ENCODE peak calls at places on chromosomes 4 and X, in nine cellular contexts. H is transverse colon, M is fibroblast of mammary gland, Q is heart right ventricle, T is fibroblast of pulmonary artery, L is AG04449, U is A549, O is GM12878, I is bronchial epithelial cell. P is an unnamed sample.

GRCh38 chr4:121070696-121071639 is 1.4 kb downstream of the NDNF start:
- DNase-seq in H (peak), M (peak), Q (peak), T (peak), L (no peak), U (peak), O (no peak), I (no peak), P (peak)

GRCh38 chrX:46628406-46629371 is 55.1 kb downstream of the CHST7 start:
- DNase-seq in H (peak), M (peak), Q (peak), T (peak), L (no peak), U (no peak), O (peak), I (no peak), P (peak)

GRCh38 chr4:108991929-108992328 is 229.1 kb upstream of the ETNPPL start:
- DNase-seq in H (no peak), M (peak), Q (no peak), T (peak), L (peak), U (no peak), O (no peak), I (peak), P (no peak)

GRCh38 chrX:107700317-107700774 is 72.0 kb downstream of the PRPS1 start:
- DNase-seq in H (no peak), M (peak), Q (no peak), T (peak), L (no peak), U (no peak), O (no peak), I (peak), P (no peak)

GRCh38 chr4:7815562-7815961 is 124.1 kb downstream of the AFAP1 start:
- DNase-seq in H (no peak), M (peak), Q (no peak), T (peak), L (no peak), U (no peak), O (no peak), I (peak), P (no peak)

GRCh38 chrX:133544778-133545177 is 129.5 kb upstream of the GPC4 start:
- DNase-seq in H (no peak), M (peak), Q (no peak), T (no peak), L (no peak), U (no peak), O (no peak), I (peak), P (no peak)

GRCh38 chr4:1208970-1209704 is 36.8 kb upstream of the SPON2 start:
- DNase-seq in H (peak), M (peak), Q (no peak), T (peak), L (no peak), U (no peak), O (no peak), I (no peak), P (no peak)

GRCh38 chr4:184655889-184656869 is 6.6 kb downstream of the PRIMPOL start:
- DNase-seq in H (no peak), M (peak), Q (peak), T (no peak), L (no peak), U (no peak), O (no peak), I (no peak), P (no peak)

GRCh38 chr4:155079866-155080265 is 128.6 kb upstream of the NPY2R start:
- DNase-seq in H (no peak), M (peak), Q (no peak), T (peak), L (no peak), U (no peak), O (no peak), I (peak), P (no peak)

GRCh38 chr4:111806331-111806730 is 338.9 kb upstream of the FAM241A start:
- DNase-seq in H (no peak), M (no peak), Q (no peak), T (no peak), L (no peak), U (peak), O (no peak), I (no peak), P (no peak)

DNA sequence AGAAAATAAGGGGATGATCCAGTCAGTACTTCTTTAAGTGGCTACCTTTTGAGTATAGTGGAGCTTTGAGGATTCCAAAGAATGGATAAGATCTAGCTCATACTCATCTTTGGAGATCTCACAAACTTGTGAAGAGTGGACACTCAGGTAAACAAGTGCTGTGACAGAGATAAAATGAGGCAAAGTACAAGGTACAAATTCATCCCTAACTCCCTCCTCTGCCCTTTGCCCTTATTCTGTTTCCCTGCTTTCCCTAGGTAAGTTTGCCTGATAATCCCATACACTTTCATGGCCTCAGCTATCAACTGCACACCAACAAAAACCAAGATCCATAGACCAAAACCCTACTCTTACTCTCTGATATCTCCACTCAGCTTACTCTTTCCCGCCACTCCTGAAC is 16.4 kb upstream of the CPEB2 start:
- DNase-seq in H (no peak), M (no peak), Q (no peak), T (no peak), L (no peak), U (no peak), O (no peak), I (no peak), P (no peak)
- H3K4me3 ChIP-seq in H (no peak), M (no peak), Q (no peak), T (no peak), L (no peak), U (no peak), O (no peak), I (no peak), P (no peak)

DNA sequence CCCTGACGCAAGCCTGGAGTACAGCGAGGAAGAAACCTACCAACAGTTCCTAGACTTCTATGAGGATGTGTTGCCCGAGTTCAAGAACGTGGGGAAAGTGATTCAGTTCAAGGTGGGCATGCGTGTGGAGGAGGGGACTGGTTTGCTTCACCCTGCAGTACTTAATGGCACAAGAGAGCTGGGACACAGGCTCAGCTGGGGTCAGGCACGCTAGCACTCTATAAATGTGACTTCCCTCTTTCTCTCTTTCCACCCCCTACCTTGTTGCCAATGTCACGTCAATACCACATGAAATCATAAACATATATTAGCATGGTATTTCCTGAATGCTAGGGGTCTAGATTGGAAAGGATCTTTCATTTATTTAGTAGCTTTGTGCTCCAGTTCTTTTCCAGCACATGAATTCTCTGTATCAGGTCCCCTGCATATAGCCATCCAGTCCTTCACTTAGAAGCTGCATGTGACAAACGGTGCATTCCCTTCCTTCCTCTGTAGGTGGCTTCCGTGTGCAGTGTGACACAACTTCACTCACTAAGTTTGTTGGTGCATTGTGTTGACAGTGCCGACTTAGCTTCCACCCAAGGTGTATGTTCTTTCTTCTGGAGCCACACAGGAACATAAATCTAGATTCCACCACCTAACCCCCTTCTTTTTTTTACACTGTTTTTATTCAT is 25.6 kb downstream of the ZRSR2 start:
- DNase-seq in H (peak), M (peak), Q (no peak), T (peak), L (no peak), U (peak), O (peak), I (peak), P (no peak)
- TF ChIP-seq CTCF in H (no peak), M (peak), Q (no peak), T (peak), L (peak), U (no peak), O (peak), I (peak), P (peak)

DNA sequence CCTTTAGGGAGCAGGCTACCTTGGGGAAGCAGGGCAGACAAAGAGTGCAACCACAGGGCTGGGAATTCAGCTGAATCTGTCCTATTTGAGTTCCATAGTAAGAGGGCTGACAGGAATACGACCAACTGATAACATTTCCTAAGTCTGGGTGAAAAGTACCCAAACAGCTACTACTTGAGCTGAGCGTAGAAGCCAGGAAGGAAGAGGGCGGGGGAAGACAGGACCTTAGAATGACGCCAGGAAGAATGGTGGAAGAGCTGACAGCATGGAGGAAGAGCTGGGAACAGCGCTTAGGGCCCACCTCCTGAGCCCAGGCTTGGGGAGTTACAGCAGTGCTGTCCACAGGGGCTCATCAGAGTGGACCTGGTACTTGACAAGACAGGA is 14.4 kb downstream of the MECP2 start:
- DNase-seq in H (no peak), M (no peak), Q (no peak), T (peak), L (no peak), U (no peak), O (no peak), I (no peak), P (no peak)
- H3K4me3 ChIP-seq in H (no peak), M (no peak), Q (no peak), T (no peak), L (no peak), U (no peak), O (no peak), I (no peak), P (no peak)

GRCh38 chr4:71945791-71946190 is 86.0 kb upstream of the NPFFR2 start:
- DNase-seq in H (no peak), M (no peak), Q (no peak), T (no peak), L (no peak), U (no peak), O (no peak), I (no peak), P (no peak)

GRCh38 chr4:71944956-71945355 is 86.8 kb upstream of the NPFFR2 start:
- DNase-seq in H (no peak), M (peak), Q (no peak), T (peak), L (no peak), U (no peak), O (no peak), I (peak), P (no peak)

GRCh38 chr4:71938776-71939175 is 93.0 kb upstream of the NPFFR2 start:
- DNase-seq in H (no peak), M (peak), Q (no peak), T (peak), L (no peak), U (no peak), O (no peak), I (peak), P (no peak)

DNA sequence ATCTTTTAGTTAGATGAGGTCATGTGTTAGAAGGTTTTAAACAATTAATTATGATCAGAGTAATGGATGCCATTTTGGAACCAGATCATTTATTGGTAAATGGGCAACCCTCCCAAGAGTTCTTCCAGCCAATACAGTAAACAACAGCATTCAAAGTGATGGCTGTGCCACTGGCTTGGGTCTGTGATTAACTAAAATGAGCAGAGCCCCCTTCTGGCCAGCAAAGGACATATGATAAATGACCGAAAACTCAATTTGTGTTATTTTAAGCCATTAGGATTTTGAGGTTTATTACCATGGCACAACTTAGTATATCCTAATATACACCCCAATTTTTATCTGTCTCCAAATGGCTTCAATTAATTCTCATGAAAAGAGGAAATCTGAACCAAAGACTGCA is 90.8 kb upstream of the NPFFR2 start:
- DNase-seq in H (peak), M (peak), Q (no peak), T (peak), L (no peak), U (no peak), O (no peak), I (peak), P (no peak)
- TF ChIP-seq CTCF in H (peak), M (peak), Q (no peak), T (peak), L (no peak), U (no peak), O (peak), I (peak), P (peak)